ENCODE peak calls at places on chromosomes 11 and 22, in seven cellular contexts. E is A549, N is NB4, F is HCT116, T is Peyer's patch, W is psoas muscle, R is ovary. V is an unnamed sample.

GRCh38 chr22:45235101-45235777 is 5.5 kb downstream of the KIAA0930 start:
- DNase-seq in E (no peak), N (peak), F (no peak), T (no peak), W (peak), R (no peak), V (no peak)

GRCh38 chr11:69075421-69076128 is 26.8 kb downstream of the TPCN2 start:
- DNase-seq in E (no peak), N (peak), F (peak), T (no peak), W (peak), R (peak), V (peak)

GRCh38 chr11:17764446-17765218 is 30.1 kb downstream of the KCNC1 start:
- DNase-seq in E (no peak), N (no peak), F (no peak), T (no peak), W (no peak), R (no peak), V (no peak)

GRCh38 chr11:63599211-63600122 is 14.8 kb downstream of the PLAAT3 start:
- DNase-seq in E (peak), N (no peak), F (no peak), T (no peak), W (no peak), R (no peak), V (peak)

GRCh38 chr22:17120711-17121234 is 387 bp downstream of the TMEM121B start:
- DNase-seq in E (no peak), N (peak), F (no peak), T (no peak), W (no peak), R (no peak), V (no peak)

GRCh38 chr11:25065711-25066110 is 568.9 kb downstream of the LUZP2 start:
- DNase-seq in E (no peak), N (no peak), F (no peak), T (no peak), W (no peak), R (no peak), V (peak)

GRCh38 chr11:35083181-35084061 is 55.5 kb upstream of the CD44 start:
- DNase-seq in E (peak), N (peak), F (peak), T (no peak), W (peak), R (peak), V (peak)

GRCh38 chr11:116275634-116276033 is 497.2 kb downstream of the BUD13 start:
- DNase-seq in E (peak), N (no peak), F (no peak), T (no peak), W (no peak), R (no peak), V (no peak)

GRCh38 chr11:102341844-102342318 is 5.1 kb upstream of the BIRC2 start:
- DNase-seq in E (peak), N (peak), F (peak), T (no peak), W (peak), R (peak), V (peak)

GRCh38 chr11:85822814-85823213 is 11.9 kb upstream of the SYTL2 start:
- DNase-seq in E (no peak), N (no peak), F (no peak), T (no peak), W (no peak), R (no peak), V (peak)

GRCh38 chr11:35316161-35316560 is 103.2 kb downstream of the SLC1A2 start:
- DNase-seq in E (no peak), N (no peak), F (no peak), T (no peak), W (no peak), R (no peak), V (peak)

GRCh38 chr11:35588627-35589026 is 29.6 kb upstream of the FJX1 start:
- DNase-seq in E (no peak), N (no peak), F (no peak), T (no peak), W (no peak), R (no peak), V (peak)

GRCh38 chr11:20192151-20192550 is 31.9 kb upstream of the DBX1 start:
- DNase-seq in E (no peak), N (no peak), F (no peak), T (no peak), W (no peak), R (no peak), V (no peak)

GRCh38 chr11:63764201-63764711 is 4.3 kb downstream of the ZFTA start:
- DNase-seq in E (no peak), N (no peak), F (no peak), T (no peak), W (no peak), R (no peak), V (no peak)

GRCh38 chr11:33507967-33508366 is 192.7 kb downstream of the C11orf91 start:
- DNase-seq in E (no peak), N (peak), F (peak), T (no peak), W (no peak), R (no peak), V (no peak)

GRCh38 chr11:96254854-96255253 is 88.1 kb downstream of the MAML2 start:
- DNase-seq in E (no peak), N (no peak), F (no peak), T (no peak), W (no peak), R (no peak), V (no peak)

GRCh38 chr11:125348704-125349635 is 147.1 kb downstream of the FEZ1 start:
- DNase-seq in E (peak), N (peak), F (no peak), T (peak), W (peak), R (peak), V (peak)

GRCh38 chr22:43570531-43571144 is 158.8 kb downstream of the MPPED1 start:
- DNase-seq in E (no peak), N (no peak), F (no peak), T (no peak), W (no peak), R (no peak), V (no peak)

GRCh38 chr22:42630211-42630610 is 10.2 kb downstream of the ATP5MGL start:
- DNase-seq in E (no peak), N (no peak), F (no peak), T (no peak), W (no peak), R (no peak), V (no peak)

GRCh38 chr11:61836193-61836592 is 8.1 kb downstream of the FADS2 start:
- DNase-seq in E (no peak), N (no peak), F (no peak), T (no peak), W (no peak), R (no peak), V (no peak)

GRCh38 chr11:70507466-70508230 is 109.3 kb downstream of the CTTN start:
- DNase-seq in E (no peak), N (no peak), F (no peak), T (peak), W (peak), R (no peak), V (no peak)

GRCh38 chr11:65897020-65897471 is 3.1 kb downstream of the FOSL1 start:
- DNase-seq in E (no peak), N (no peak), F (no peak), T (no peak), W (no peak), R (no peak), V (peak)
- H3K4me3 ChIP-seq in E (no peak), N (no peak), F (peak), T (no peak), W (no peak), R (no peak), V (no peak)

GRCh38 chr22:46247443-46247975 is 2.6 kb downstream of the CDPF1 start:
- DNase-seq in E (no peak), N (no peak), F (no peak), T (no peak), W (no peak), R (no peak), V (no peak)

GRCh38 chr22:46251266-46251665 is 1.2 kb upstream of the CDPF1 start:
- DNase-seq in E (no peak), N (no peak), F (no peak), T (no peak), W (no peak), R (no peak), V (no peak)

GRCh38 chr22:46251816-46252380 is 1.8 kb upstream of the CDPF1 start:
- DNase-seq in E (no peak), N (no peak), F (no peak), T (no peak), W (no peak), R (no peak), V (no peak)

GRCh38 chr22:46250783-46251125 is 661 bp upstream of the CDPF1 start:
- DNase-seq in E (no peak), N (no peak), F (no peak), T (peak), W (no peak), R (no peak), V (no peak)

DNA sequence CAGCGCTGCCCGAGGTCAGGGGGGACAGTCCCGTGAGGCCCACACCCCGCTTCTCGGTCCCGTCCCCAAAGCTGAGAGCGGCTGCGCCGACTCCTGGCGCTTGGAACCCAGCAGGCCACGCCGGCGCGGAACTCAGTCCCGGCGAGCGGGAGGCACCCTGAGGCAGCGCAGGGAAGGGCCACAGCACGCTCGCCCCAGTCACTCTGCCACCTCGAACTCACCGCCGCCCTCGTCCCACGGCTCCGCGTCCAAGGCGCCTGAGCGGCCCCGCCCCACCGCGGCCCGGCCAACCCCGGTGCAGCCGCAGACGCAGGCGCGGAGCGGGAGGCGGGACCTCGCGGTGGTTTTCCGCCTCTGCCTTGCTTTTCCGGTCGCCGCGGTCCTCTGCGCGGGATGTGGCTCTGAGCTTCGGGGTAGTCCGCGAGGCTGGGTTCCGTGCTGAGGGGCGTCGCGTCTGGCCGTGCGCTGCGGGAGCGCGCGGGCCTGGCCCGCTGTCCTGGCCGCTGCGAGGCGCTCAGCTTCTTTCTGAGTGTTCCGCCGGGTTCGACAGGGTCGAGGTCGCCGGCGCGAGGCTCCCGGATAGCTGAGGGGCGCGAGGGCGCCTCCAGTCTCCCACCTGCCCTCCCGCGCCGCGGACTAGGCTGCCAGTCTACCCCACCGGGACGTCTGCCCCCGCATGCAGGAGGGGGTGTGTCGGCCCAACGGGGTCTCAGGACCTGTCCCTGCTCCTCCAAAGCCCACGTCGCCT is at the start of gene CDPF1:
- DNase-seq in E (peak), N (peak), F (peak), T (peak), W (peak), R (peak), V (peak)
- TF ChIP-seq CTCF in E (no peak), N (no peak), F (no peak), T (no peak), W (no peak), R (no peak), V (no peak)

GRCh38 chr22:37267661-37268413 is 14.5 kb upstream of the CYTH4 start:
- DNase-seq in E (no peak), N (peak), F (no peak), T (peak), W (no peak), R (no peak), V (no peak)

GRCh38 chr22:37266581-37267127 is 15.7 kb upstream of the CYTH4 start:
- DNase-seq in E (no peak), N (no peak), F (no peak), T (peak), W (no peak), R (no peak), V (no peak)

GRCh38 chr22:37263966-37264887 is 18.1 kb upstream of the CYTH4 start:
- DNase-seq in E (no peak), N (no peak), F (no peak), T (peak), W (no peak), R (no peak), V (no peak)

GRCh38 chr22:37269930-37270678 is 12.2 kb upstream of the CYTH4 start:
- DNase-seq in E (no peak), N (no peak), F (no peak), T (no peak), W (no peak), R (no peak), V (no peak)

DNA sequence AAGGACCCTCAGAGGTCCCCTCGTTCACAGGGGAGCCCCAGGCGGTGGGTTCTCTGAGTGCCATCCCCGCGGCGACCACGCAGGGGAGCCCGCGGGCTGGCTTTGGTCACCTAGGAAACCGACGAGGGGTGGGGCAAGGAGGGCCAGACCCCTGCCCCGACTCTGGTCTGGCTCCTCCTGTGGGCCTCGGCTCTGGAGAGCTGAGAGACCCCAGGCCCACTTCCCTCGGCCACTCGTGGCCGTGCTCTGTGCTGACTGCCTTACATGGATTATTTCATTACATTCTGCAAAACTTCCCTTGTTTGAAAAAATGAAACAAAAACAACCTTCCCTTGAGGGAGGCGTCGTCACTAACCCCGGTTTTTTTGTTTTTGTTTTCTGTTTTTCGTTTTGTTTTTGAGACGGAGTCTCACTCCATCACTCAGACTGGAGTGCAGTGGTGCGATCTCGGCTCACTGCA is 15.2 kb upstream of the CYTH4 start:
- DNase-seq in E (peak), N (peak), F (no peak), T (peak), W (no peak), R (peak), V (no peak)
- H3K4me3 ChIP-seq in E (peak), N (peak), F (peak), T (peak), W (peak), R (no peak), V (peak)

GRCh38 chr22:49027122-49027670 is 800.5 kb downstream of the BRD1 start:
- DNase-seq in E (no peak), N (no peak), F (no peak), T (no peak), W (no peak), R (no peak), V (no peak)
- TF ChIP-seq CTCF in E (no peak), N (no peak), F (no peak), T (no peak), W (no peak), R (no peak), V (no peak)

DNA sequence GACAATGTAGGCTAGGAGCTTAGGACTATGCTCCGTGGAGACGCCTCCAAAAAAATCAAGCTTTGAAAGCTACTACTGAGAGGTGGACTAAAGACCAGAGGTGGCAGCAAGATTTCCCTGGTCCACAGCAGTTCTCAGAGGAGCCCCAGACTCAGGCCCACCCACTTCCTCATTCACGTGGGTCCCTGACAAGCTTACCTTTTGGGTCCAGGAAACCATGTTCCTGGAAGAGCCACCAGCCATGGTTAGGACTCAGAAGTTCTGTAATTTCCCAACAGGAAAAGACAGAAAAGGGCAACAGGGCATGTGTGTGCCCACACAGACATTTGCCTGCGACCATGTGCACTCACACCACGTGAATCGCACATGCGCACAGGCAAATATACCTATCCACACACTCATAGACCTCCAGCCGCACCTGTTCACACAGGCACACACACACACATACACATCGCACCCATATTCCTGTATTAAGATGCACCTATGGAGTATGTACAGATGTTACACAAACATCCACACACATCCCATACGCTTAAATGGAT is 42.9 kb downstream of the LRRC32 start:
- DNase-seq in E (no peak), N (peak), F (no peak), T (peak), W (no peak), R (no peak), V (no peak)
- H3K4me3 ChIP-seq in E (no peak), N (no peak), F (no peak), T (no peak), W (no peak), R (no peak), V (no peak)

DNA sequence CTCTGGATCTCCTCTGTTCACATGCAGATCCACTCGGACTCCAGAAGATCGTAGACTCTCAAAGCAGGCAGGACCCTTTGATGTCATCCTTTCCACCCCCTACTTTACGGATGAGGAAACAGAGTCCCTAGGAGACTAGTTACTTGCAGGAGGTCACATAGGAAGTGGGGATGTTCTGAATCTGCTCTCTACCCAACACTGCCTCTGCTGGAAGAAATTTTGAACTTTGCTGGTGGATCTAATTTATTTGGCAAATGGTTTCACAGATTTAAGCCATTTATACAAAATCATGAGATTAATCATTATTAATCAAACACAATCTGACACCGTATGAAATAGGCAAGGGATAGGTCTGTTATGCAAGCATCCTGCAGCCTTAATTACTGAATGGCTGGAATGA is 55.0 kb upstream of the USP47 start:
- DNase-seq in E (no peak), N (peak), F (no peak), T (no peak), W (no peak), R (no peak), V (peak)
- TF ChIP-seq CTCF in E (peak), N (no peak), F (peak), T (no peak), W (peak), R (no peak), V (peak)

DNA sequence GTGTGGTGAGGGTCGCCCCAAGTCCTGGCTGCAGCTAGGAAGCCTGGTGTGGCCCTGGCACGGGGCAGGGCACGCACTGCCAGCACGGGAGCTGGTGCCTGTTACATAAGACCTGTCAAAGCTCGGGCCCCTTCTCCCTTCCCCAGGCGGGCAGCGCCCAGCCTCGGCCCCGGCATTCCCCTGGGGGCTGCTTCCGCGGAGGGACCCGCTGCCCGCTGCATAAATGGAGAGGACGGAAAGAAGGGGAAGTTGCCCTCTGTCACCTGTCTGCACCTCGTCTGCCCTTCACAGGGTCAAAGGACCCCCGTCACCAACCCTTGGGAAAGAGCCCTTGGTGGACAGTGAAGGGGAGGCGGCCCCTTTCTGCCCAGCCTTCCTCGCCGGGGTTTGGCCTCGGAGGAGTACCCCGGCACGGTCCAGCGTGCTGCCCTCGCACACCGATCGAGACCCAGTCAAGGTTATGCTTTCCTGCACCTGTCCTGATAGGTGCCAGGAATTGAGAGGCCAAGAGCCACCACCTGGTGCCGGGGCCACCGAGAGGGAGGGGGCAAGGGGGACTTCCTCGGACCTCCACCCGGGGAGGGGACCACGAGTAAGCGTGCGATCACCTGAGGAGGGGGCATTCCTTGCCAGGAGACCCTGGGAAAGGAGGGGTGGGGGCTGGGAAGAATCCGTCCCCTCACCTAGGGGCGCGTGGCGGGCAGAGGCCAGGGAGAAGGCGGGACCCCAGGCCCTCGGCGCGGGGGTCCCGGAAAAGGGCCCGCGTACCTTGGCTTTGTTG is 16.8 kb upstream of the MFRP start:
- DNase-seq in E (no peak), N (no peak), F (no peak), T (peak), W (no peak), R (peak), V (no peak)
- H3K4me3 ChIP-seq in E (peak), N (no peak), F (peak), T (peak), W (peak), R (peak), V (no peak)

V was measured in astrocyte of the spinal cord.